ENCODE peak calls at places on chromosomes 13 and 19, in eight cellular contexts. One of them, this sample, is unnamed.

GRCh38 chr13:60990032-60990733 is 425.5 kb downstream of the PCDH20 start:
- DNase-seq in activated naive CD8-positive, alpha-beta T cell treated with anti-CD3 and anti-CD28 coated beads for 36 hours: no peak
- DNase-seq in Caki2: no peak
- DNase-seq in B cell: no peak
- DNase-seq in NCI-H2081: no peak
- DNase-seq in COR-L47: no peak
- DNase-seq in upper lobe of right lung: no peak
- DNase-seq in colonic mucosa: no peak
- DNase-seq in this sample: no peak

GRCh38 chr13:51152713-51153112 is 41.6 kb upstream of the C13orf42 start:
- DNase-seq in upper lobe of right lung: no peak
- DNase-seq in COR-L47: no peak
- DNase-seq in NCI-H2081: no peak
- DNase-seq in colonic mucosa: no peak
- DNase-seq in B cell: no peak
- DNase-seq in Caki2: no peak
- DNase-seq in activated naive CD8-positive, alpha-beta T cell treated with anti-CD3 and anti-CD28 coated beads for 36 hours: no peak
- DNase-seq in this sample: no peak

GRCh38 chr13:24270639-24271131 is 38.7 kb upstream of the C1QTNF9 start:
- DNase-seq in COR-L47: no peak
- DNase-seq in B cell: peak
- DNase-seq in activated naive CD8-positive, alpha-beta T cell treated with anti-CD3 and anti-CD28 coated beads for 36 hours: peak
- DNase-seq in NCI-H2081: no peak
- DNase-seq in upper lobe of right lung: peak
- DNase-seq in Caki2: peak
- DNase-seq in colonic mucosa: peak
- DNase-seq in this sample: no peak

GRCh38 chr13:111397202-111397880 is 76.9 kb downstream of the TEX29 start:
- DNase-seq in NCI-H2081: no peak
- DNase-seq in B cell: no peak
- DNase-seq in activated naive CD8-positive, alpha-beta T cell treated with anti-CD3 and anti-CD28 coated beads for 36 hours: no peak
- DNase-seq in Caki2: no peak
- DNase-seq in COR-L47: no peak
- DNase-seq in colonic mucosa: no peak
- DNase-seq in upper lobe of right lung: no peak
- DNase-seq in this sample: peak

GRCh38 chr13:35599385-35599784 is 122.9 kb upstream of the MAB21L1 start:
- DNase-seq in Caki2: no peak
- DNase-seq in B cell: no peak
- DNase-seq in COR-L47: no peak
- DNase-seq in activated naive CD8-positive, alpha-beta T cell treated with anti-CD3 and anti-CD28 coated beads for 36 hours: no peak
- DNase-seq in upper lobe of right lung: no peak
- DNase-seq in NCI-H2081: no peak
- DNase-seq in colonic mucosa: no peak
- DNase-seq in this sample: no peak

GRCh38 chr13:45021250-45021649 is 31.9 kb downstream of the GPALPP1 start:
- DNase-seq in activated naive CD8-positive, alpha-beta T cell treated with anti-CD3 and anti-CD28 coated beads for 36 hours: no peak
- DNase-seq in Caki2: no peak
- DNase-seq in upper lobe of right lung: no peak
- DNase-seq in B cell: no peak
- DNase-seq in colonic mucosa: no peak
- DNase-seq in NCI-H2081: no peak
- DNase-seq in COR-L47: no peak
- DNase-seq in this sample: no peak

GRCh38 chr13:102141625-102142472 is 260.0 kb downstream of the FGF14 start:
- DNase-seq in NCI-H2081: no peak
- DNase-seq in COR-L47: no peak
- DNase-seq in Caki2: peak
- DNase-seq in activated naive CD8-positive, alpha-beta T cell treated with anti-CD3 and anti-CD28 coated beads for 36 hours: no peak
- DNase-seq in B cell: no peak
- DNase-seq in upper lobe of right lung: no peak
- DNase-seq in colonic mucosa: no peak
- DNase-seq in this sample: no peak

GRCh38 chr13:88857256-88857655 is 1186.1 kb downstream of the SLITRK5 start:
- DNase-seq in activated naive CD8-positive, alpha-beta T cell treated with anti-CD3 and anti-CD28 coated beads for 36 hours: no peak
- DNase-seq in COR-L47: no peak
- DNase-seq in NCI-H2081: peak
- DNase-seq in Caki2: no peak
- DNase-seq in B cell: no peak
- DNase-seq in colonic mucosa: no peak
- DNase-seq in upper lobe of right lung: no peak
- DNase-seq in this sample: no peak

GRCh38 chr13:76826527-76826926 is 59.7 kb downstream of the KCTD12 start:
- DNase-seq in NCI-H2081: no peak
- DNase-seq in upper lobe of right lung: no peak
- DNase-seq in colonic mucosa: no peak
- DNase-seq in Caki2: no peak
- DNase-seq in activated naive CD8-positive, alpha-beta T cell treated with anti-CD3 and anti-CD28 coated beads for 36 hours: no peak
- DNase-seq in COR-L47: no peak
- DNase-seq in B cell: no peak
- DNase-seq in this sample: no peak

GRCh38 chr13:23632741-23633140 is 62.5 kb downstream of the TNFRSF19 start:
- DNase-seq in colonic mucosa: no peak
- DNase-seq in activated naive CD8-positive, alpha-beta T cell treated with anti-CD3 and anti-CD28 coated beads for 36 hours: no peak
- DNase-seq in upper lobe of right lung: no peak
- DNase-seq in COR-L47: no peak
- DNase-seq in Caki2: no peak
- DNase-seq in NCI-H2081: no peak
- DNase-seq in B cell: no peak
- DNase-seq in this sample: no peak

GRCh38 chr13:102597029-102598015 is 536 bp downstream of the TPP2 start:
- DNase-seq in Caki2: peak
- DNase-seq in activated naive CD8-positive, alpha-beta T cell treated with anti-CD3 and anti-CD28 coated beads for 36 hours: peak
- DNase-seq in NCI-H2081: no peak
- DNase-seq in colonic mucosa: peak
- DNase-seq in COR-L47: no peak
- DNase-seq in upper lobe of right lung: no peak
- DNase-seq in B cell: peak
- DNase-seq in this sample: no peak

GRCh38 chr13:29474991-29475390 is 120.5 kb downstream of the SLC7A1 start:
- DNase-seq in colonic mucosa: no peak
- DNase-seq in NCI-H2081: no peak
- DNase-seq in COR-L47: no peak
- DNase-seq in B cell: no peak
- DNase-seq in activated naive CD8-positive, alpha-beta T cell treated with anti-CD3 and anti-CD28 coated beads for 36 hours: no peak
- DNase-seq in Caki2: no peak
- DNase-seq in upper lobe of right lung: no peak
- DNase-seq in this sample: no peak

GRCh38 chr13:22271963-22272362 is 601.1 kb downstream of the FGF9 start:
- DNase-seq in COR-L47: no peak
- DNase-seq in NCI-H2081: no peak
- DNase-seq in activated naive CD8-positive, alpha-beta T cell treated with anti-CD3 and anti-CD28 coated beads for 36 hours: no peak
- DNase-seq in upper lobe of right lung: no peak
- DNase-seq in B cell: no peak
- DNase-seq in Caki2: no peak
- DNase-seq in colonic mucosa: no peak
- DNase-seq in this sample: no peak

GRCh38 chr19:3365447-3366103 is 808 bp upstream of the NFIC start:
- DNase-seq in colonic mucosa: peak
- DNase-seq in B cell: no peak
- DNase-seq in COR-L47: no peak
- DNase-seq in NCI-H2081: no peak
- DNase-seq in upper lobe of right lung: peak
- DNase-seq in Caki2: no peak
- DNase-seq in activated naive CD8-positive, alpha-beta T cell treated with anti-CD3 and anti-CD28 coated beads for 36 hours: no peak
- DNase-seq in this sample: no peak

GRCh38 chr13:66888698-66889097 is 341.4 kb downstream of the PCDH9 start:
- DNase-seq in activated naive CD8-positive, alpha-beta T cell treated with anti-CD3 and anti-CD28 coated beads for 36 hours: no peak
- DNase-seq in colonic mucosa: no peak
- DNase-seq in NCI-H2081: no peak
- DNase-seq in Caki2: no peak
- DNase-seq in COR-L47: no peak
- DNase-seq in B cell: no peak
- DNase-seq in upper lobe of right lung: no peak
- DNase-seq in this sample: no peak

GRCh38 chr13:74556002-74556551 is 421.9 kb upstream of the KLF12 start:
- DNase-seq in NCI-H2081: no peak
- DNase-seq in colonic mucosa: no peak
- DNase-seq in upper lobe of right lung: no peak
- DNase-seq in B cell: no peak
- DNase-seq in activated naive CD8-positive, alpha-beta T cell treated with anti-CD3 and anti-CD28 coated beads for 36 hours: no peak
- DNase-seq in COR-L47: no peak
- DNase-seq in Caki2: no peak
- DNase-seq in this sample: no peak

GRCh38 chr13:41188584-41188983 is 5.8 kb downstream of the KBTBD7 start:
- DNase-seq in COR-L47: no peak
- DNase-seq in B cell: no peak
- DNase-seq in colonic mucosa: no peak
- DNase-seq in upper lobe of right lung: no peak
- DNase-seq in activated naive CD8-positive, alpha-beta T cell treated with anti-CD3 and anti-CD28 coated beads for 36 hours: no peak
- DNase-seq in NCI-H2081: no peak
- DNase-seq in Caki2: no peak
- DNase-seq in this sample: no peak

GRCh38 chr19:28831464-28831863 is 381.5 kb downstream of the UQCRFS1 start:
- DNase-seq in Caki2: no peak
- DNase-seq in B cell: no peak
- DNase-seq in NCI-H2081: no peak
- DNase-seq in COR-L47: no peak
- DNase-seq in upper lobe of right lung: no peak
- DNase-seq in colonic mucosa: no peak
- DNase-seq in activated naive CD8-positive, alpha-beta T cell treated with anti-CD3 and anti-CD28 coated beads for 36 hours: no peak
- DNase-seq in this sample: no peak

GRCh38 chr19:38277969-38278680 is 13.8 kb downstream of the SPINT2 start:
- DNase-seq in NCI-H2081: no peak
- DNase-seq in activated naive CD8-positive, alpha-beta T cell treated with anti-CD3 and anti-CD28 coated beads for 36 hours: no peak
- DNase-seq in Caki2: no peak
- DNase-seq in B cell: no peak
- DNase-seq in COR-L47: no peak
- DNase-seq in colonic mucosa: no peak
- DNase-seq in upper lobe of right lung: no peak
- DNase-seq in this sample: no peak

GRCh38 chr19:13120817-13121216 is 2.8 kb downstream of the NACC1 start:
- DNase-seq in COR-L47: no peak
- DNase-seq in activated naive CD8-positive, alpha-beta T cell treated with anti-CD3 and anti-CD28 coated beads for 36 hours: no peak
- DNase-seq in upper lobe of right lung: no peak
- DNase-seq in Caki2: no peak
- DNase-seq in colonic mucosa: no peak
- DNase-seq in B cell: no peak
- DNase-seq in NCI-H2081: no peak
- DNase-seq in this sample: no peak

GRCh38 chr13:101514695-101515275 is 62.3 kb downstream of the ITGBL1 start:
- DNase-seq in colonic mucosa: peak
- DNase-seq in Caki2: peak
- DNase-seq in COR-L47: peak
- DNase-seq in upper lobe of right lung: no peak
- DNase-seq in B cell: peak
- DNase-seq in activated naive CD8-positive, alpha-beta T cell treated with anti-CD3 and anti-CD28 coated beads for 36 hours: no peak
- DNase-seq in NCI-H2081: peak
- DNase-seq in this sample: no peak

GRCh38 chr19:3276341-3276799 is 51.9 kb downstream of the CELF5 start:
- DNase-seq in B cell: peak
- DNase-seq in NCI-H2081: no peak
- DNase-seq in COR-L47: no peak
- DNase-seq in colonic mucosa: peak
- DNase-seq in activated naive CD8-positive, alpha-beta T cell treated with anti-CD3 and anti-CD28 coated beads for 36 hours: peak
- DNase-seq in upper lobe of right lung: peak
- DNase-seq in Caki2: peak
- DNase-seq in this sample: no peak

GRCh38 chr13:29597701-29598100 is 2.2 kb upstream of the SLC7A1 start:
- DNase-seq in COR-L47: no peak
- DNase-seq in upper lobe of right lung: no peak
- DNase-seq in NCI-H2081: no peak
- DNase-seq in B cell: no peak
- DNase-seq in activated naive CD8-positive, alpha-beta T cell treated with anti-CD3 and anti-CD28 coated beads for 36 hours: no peak
- DNase-seq in Caki2: no peak
- DNase-seq in colonic mucosa: no peak
- DNase-seq in this sample: no peak

GRCh38 chr13:52882803-52883202 is 34.4 kb upstream of the PCDH8 start:
- DNase-seq in Caki2: no peak
- DNase-seq in colonic mucosa: no peak
- DNase-seq in activated naive CD8-positive, alpha-beta T cell treated with anti-CD3 and anti-CD28 coated beads for 36 hours: no peak
- DNase-seq in B cell: no peak
- DNase-seq in NCI-H2081: no peak
- DNase-seq in COR-L47: no peak
- DNase-seq in upper lobe of right lung: no peak
- DNase-seq in this sample: no peak

GRCh38 chr19:13382633-13382938 is 123.7 kb downstream of the CACNA1A start:
- DNase-seq in NCI-H2081: no peak
- DNase-seq in COR-L47: no peak
- DNase-seq in upper lobe of right lung: no peak
- DNase-seq in colonic mucosa: no peak
- DNase-seq in activated naive CD8-positive, alpha-beta T cell treated with anti-CD3 and anti-CD28 coated beads for 36 hours: no peak
- DNase-seq in Caki2: no peak
- DNase-seq in B cell: no peak
- DNase-seq in this sample: no peak

GRCh38 chr13:84844473-84844872 is 954.7 kb downstream of the SLITRK6 start:
- DNase-seq in upper lobe of right lung: no peak
- DNase-seq in B cell: no peak
- DNase-seq in NCI-H2081: peak
- DNase-seq in COR-L47: peak
- DNase-seq in colonic mucosa: no peak
- DNase-seq in activated naive CD8-positive, alpha-beta T cell treated with anti-CD3 and anti-CD28 coated beads for 36 hours: no peak
- DNase-seq in Caki2: no peak
- DNase-seq in this sample: no peak

GRCh38 chr19:48169585-48169973 is 565 bp downstream of the LIG1 start:
- DNase-seq in NCI-H2081: peak
- DNase-seq in upper lobe of right lung: peak
- DNase-seq in COR-L47: peak
- DNase-seq in B cell: peak
- DNase-seq in activated naive CD8-positive, alpha-beta T cell treated with anti-CD3 and anti-CD28 coated beads for 36 hours: peak
- DNase-seq in colonic mucosa: peak
- DNase-seq in Caki2: peak
- DNase-seq in this sample: peak

GRCh38 chr13:43657485-43657884 is 129.3 kb downstream of the ENOX1 start:
- DNase-seq in NCI-H2081: no peak
- DNase-seq in activated naive CD8-positive, alpha-beta T cell treated with anti-CD3 and anti-CD28 coated beads for 36 hours: no peak
- DNase-seq in B cell: no peak
- DNase-seq in Caki2: no peak
- DNase-seq in colonic mucosa: no peak
- DNase-seq in upper lobe of right lung: no peak
- DNase-seq in COR-L47: no peak
- DNase-seq in this sample: no peak

GRCh38 chr13:111031531-111031961 is 83.6 kb upstream of the ARHGEF7 start:
- DNase-seq in Caki2: no peak
- DNase-seq in COR-L47: no peak
- DNase-seq in activated naive CD8-positive, alpha-beta T cell treated with anti-CD3 and anti-CD28 coated beads for 36 hours: no peak
- DNase-seq in upper lobe of right lung: no peak
- DNase-seq in colonic mucosa: no peak
- DNase-seq in NCI-H2081: no peak
- DNase-seq in B cell: no peak
- DNase-seq in this sample: no peak